ENCODE peak calls at places on chromosomes 16 and 17, in seven cellular contexts. V is GM12878, Z is H1, A is K562, Y is HCT116, D is SK-N-SH, I is HepG2. L is an unnamed sample.

GRCh38 chr16:73028721-73029361 is 19.1 kb downstream of the ZFHX3 start:
- DNase-seq in V (no peak), Z (no peak), A (no peak), Y (no peak), D (no peak), I (no peak), L (no peak)

GRCh38 chr16:56405977-56406376 is 19.4 kb downstream of the AMFR start:
- DNase-seq in V (no peak), Z (no peak), A (no peak), Y (no peak), D (no peak), I (no peak), L (no peak)

GRCh38 chr17:49775546-49776260 is 11.8 kb upstream of the FAM117A start:
- DNase-seq in V (no peak), Z (no peak), A (no peak), Y (no peak), D (no peak), I (peak; percentile 18), L (no peak)

GRCh38 chr16:2027024-2028010 is 615 bp downstream of the NHERF2 start:
- DNase-seq in V (no peak), Z (no peak), A (peak; percentile 71), Y (no peak), D (peak; percentile 72), I (peak; percentile 42), L (no peak)

GRCh38 chr17:42744283-42744805 is 496 bp downstream of the EZH1 start:
- DNase-seq in V (peak; percentile 16), Z (peak; percentile 19), A (no peak), Y (peak; percentile 21), D (no peak), I (peak; percentile 78), L (no peak)

GRCh38 chr17:7835818-7836595 is 2.0 kb downstream of the KDM6B start:
- DNase-seq in V (no peak), Z (no peak), A (peak; percentile 20), Y (no peak), D (peak; percentile 55), I (peak; percentile 64), L (no peak)

GRCh38 chr17:77424585-77425344 is 284.0 kb downstream of the SEC14L1 start:
- DNase-seq in V (no peak), Z (no peak), A (peak; percentile 54), Y (no peak), D (peak; percentile 99), I (no peak), L (no peak)

GRCh38 chr16:67481561-67482259 is 753 bp upstream of the ATP6V0D1 start:
- DNase-seq in V (no peak), Z (no peak), A (no peak), Y (no peak), D (peak; percentile 47), I (peak; percentile 65), L (no peak)

GRCh38 chr17:74493381-74493833 is 27.0 kb downstream of the CD300A start:
- DNase-seq in V (peak; percentile 28), Z (peak; percentile 41), A (peak; percentile 68), Y (peak; percentile 73), D (peak; percentile 81), I (peak; percentile 71), L (peak; percentile 60)

GRCh38 chr16:83338138-83338537 is 469.6 kb upstream of the HSBP1 start:
- DNase-seq in V (no peak), Z (no peak), A (no peak), Y (no peak), D (no peak), I (no peak), L (no peak)

GRCh38 chr17:58339775-58340622 is 11.4 kb upstream of the TSPOAP1 start:
- DNase-seq in V (no peak), Z (no peak), A (no peak), Y (no peak), D (peak; percentile 4), I (no peak), L (no peak)

GRCh38 chr16:4293822-4294457 is 21.1 kb upstream of the TFAP4 start:
- DNase-seq in V (no peak), Z (no peak), A (no peak), Y (no peak), D (peak; percentile 93), I (no peak), L (no peak)

GRCh38 chr17:39339272-39339671 is 62.2 kb downstream of the FBXL20 start:
- DNase-seq in V (no peak), Z (no peak), A (no peak), Y (no peak), D (no peak), I (no peak), L (no peak)

GRCh38 chr16:79714440-79714839 is 113.9 kb upstream of the MAF start:
- DNase-seq in V (no peak), Z (no peak), A (no peak), Y (no peak), D (no peak), I (no peak), L (no peak)

GRCh38 chr17:78883090-78883532 is 19.9 kb downstream of the CEP295NL start:
- DNase-seq in V (no peak), Z (no peak), A (peak; percentile 82), Y (peak; percentile 71), D (peak; percentile 94), I (peak; percentile 92), L (peak; percentile 22)

GRCh38 chr17:35726609-35727460 is 4.6 kb upstream of the RASL10B start:
- DNase-seq in V (no peak), Z (no peak), A (no peak), Y (no peak), D (no peak), I (peak; percentile 66), L (no peak)

GRCh38 chr16:19559242-19559910 is 3.9 kb downstream of the VPS35L start:
- DNase-seq in V (no peak), Z (no peak), A (peak; percentile 35), Y (peak; percentile 51), D (peak; percentile 40), I (peak; percentile 58), L (peak; percentile 32)

GRCh38 chr17:40486513-40487370 is 14.7 kb downstream of the TNS4 start:
- DNase-seq in V (no peak), Z (no peak), A (no peak), Y (peak; percentile 37), D (no peak), I (no peak), L (no peak)

GRCh38 chr17:40484973-40485530 is 16.4 kb downstream of the TNS4 start:
- DNase-seq in V (no peak), Z (no peak), A (no peak), Y (no peak), D (no peak), I (no peak), L (no peak)

GRCh38 chr17:40484285-40484972 is 17.0 kb downstream of the TNS4 start:
- DNase-seq in V (no peak), Z (no peak), A (no peak), Y (no peak), D (no peak), I (no peak), L (no peak)

GRCh38 chr17:40487371-40488020 is 13.9 kb downstream of the TNS4 start:
- DNase-seq in V (no peak), Z (no peak), A (no peak), Y (no peak), D (no peak), I (no peak), L (no peak)

DNA sequence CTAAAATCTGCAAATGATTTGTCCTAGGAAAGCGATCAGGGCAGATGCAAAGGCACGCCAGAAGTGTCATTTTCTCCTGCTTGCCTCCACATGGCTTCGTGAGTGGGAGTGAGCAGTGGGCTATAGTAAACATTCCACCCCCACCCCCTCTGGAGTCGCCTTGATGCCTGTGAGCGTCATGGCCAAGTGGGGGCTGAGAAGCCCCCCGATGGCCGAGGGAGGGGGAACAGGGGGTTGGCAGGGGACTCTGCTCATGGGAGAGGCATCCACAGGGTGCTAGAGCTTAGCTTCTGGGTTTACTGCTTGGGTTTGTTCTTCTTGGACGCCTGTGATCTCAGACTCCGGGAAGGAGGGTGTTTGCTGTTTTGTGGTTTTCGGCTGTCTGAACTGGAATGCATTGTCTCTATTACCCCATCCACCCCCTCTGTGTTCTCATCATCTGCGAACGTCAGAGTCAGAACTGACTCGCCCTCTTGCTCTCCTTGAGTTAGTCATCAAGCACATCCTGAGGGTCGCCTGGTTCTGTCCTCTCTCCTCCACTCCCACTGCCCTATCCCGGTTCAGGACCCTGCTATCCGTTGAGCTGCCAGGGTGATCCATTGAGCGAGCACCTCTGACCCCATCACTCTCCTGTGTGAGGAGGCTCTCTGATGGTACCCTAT is 15.4 kb downstream of the TNS4 start:
- DNase-seq in V (no peak), Z (no peak), A (peak; percentile 31), Y (peak; percentile 88), D (no peak), I (peak; percentile 86), L (peak; percentile 51)
- TF ChIP-seq POLR2AphosphoS5 in V (no peak), Z (no peak), A (no peak), Y (peak; percentile 17), D (peak; percentile 47), I (no peak), L (no peak)

GRCh38 chr17:13865650-13866049 is 203.7 kb upstream of the COX10 start:
- DNase-seq in V (no peak), Z (no peak), A (no peak), Y (no peak), D (no peak), I (no peak), L (no peak)
- TF ChIP-seq SIN3A in V (no peak), Z (no peak), A (no peak), Y (no peak), D (no peak), I (no peak), L (no peak)

GRCh38 chr17:75980188-75981018 is 1.4 kb downstream of the TEN1 start:
- DNase-seq in V (no peak), Z (no peak), A (no peak), Y (no peak), D (no peak), I (no peak), L (no peak)
- TF ChIP-seq POLR2AphosphoS5 in V (no peak), Z (no peak), A (no peak), Y (peak; percentile 21), D (no peak), I (no peak), L (no peak)

DNA sequence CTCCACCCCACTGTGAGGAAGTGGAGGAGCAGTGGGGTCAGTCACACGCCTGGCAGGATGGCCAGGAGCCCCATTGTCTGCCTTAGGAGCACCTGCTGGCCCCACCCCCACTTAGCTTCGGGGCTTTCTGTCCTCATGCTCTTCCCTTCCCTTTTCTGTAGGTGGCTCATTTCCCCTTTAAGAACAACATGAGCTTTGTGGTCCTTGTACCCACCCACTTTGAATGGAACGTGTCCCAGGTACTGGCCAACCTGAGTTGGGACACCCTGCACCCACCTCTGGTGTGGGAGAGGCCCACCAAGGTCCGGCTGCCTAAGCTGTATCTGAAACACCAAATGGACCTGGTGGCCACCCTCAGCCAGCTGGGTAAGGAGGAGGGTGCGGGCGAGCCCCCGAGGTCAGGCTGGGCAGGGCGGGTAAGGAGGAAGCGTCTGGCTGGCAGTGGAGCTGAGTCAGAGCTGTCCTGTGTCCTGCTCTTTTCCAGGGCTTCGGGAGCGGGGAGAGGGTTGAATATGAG is 9.4 kb upstream of the SERPINF1 start:
- DNase-seq in V (no peak), Z (no peak), A (no peak), Y (peak; percentile 45), D (no peak), I (no peak), L (no peak)
- TF ChIP-seq SIN3A in V (no peak), Z (no peak), A (no peak), Y (no peak), D (no peak), I (no peak), L (no peak)

GRCh38 chr16:29808219-29808900 is 2.0 kb downstream of the MAZ start:
- DNase-seq in V (no peak), Z (no peak), A (no peak), Y (no peak), D (no peak), I (no peak), L (no peak)
- TF ChIP-seq POLR2AphosphoS5 in V (no peak), Z (peak; percentile 7), A (no peak), Y (peak; percentile 60), D (no peak), I (no peak), L (peak; percentile 3)

GRCh38 chr17:44396946-44397345 is 7.5 kb upstream of the ITGA2B start:
- DNase-seq in V (no peak), Z (no peak), A (no peak), Y (no peak), D (no peak), I (no peak), L (no peak)
- TF ChIP-seq SIN3A in V (no peak), Z (no peak), A (no peak), Y (no peak), D (no peak), I (no peak), L (no peak)

L was measured in Panc1.